ENCODE peak calls at places on chromosomes 11 and 22, in six cellular contexts. E is HTR-8/SVneo, X is KBM-7, M is HAP-1, D is iris pigment epithelial cell, U is nephron progenitor cell. G is an unnamed sample.

GRCh38 chr11:7632211-7632610 is 41.1 kb downstream of the CYB5R2 start:
- DNase-seq in E (no peak), X (no peak), M (no peak), D (no peak), U (no peak), G (no peak)

GRCh38 chr11:61922539-61922938 is 5.2 kb upstream of the RAB3IL1 start:
- DNase-seq in E (no peak), X (peak), M (no peak), D (peak), U (peak), G (no peak)

GRCh38 chr11:1251236-1251770 is 28.4 kb downstream of the MUC5B start:
- DNase-seq in E (no peak), X (no peak), M (no peak), D (no peak), U (no peak), G (no peak)

GRCh38 chr11:65853249-65853979 is 4.6 kb downstream of the CFL1 start:
- DNase-seq in E (no peak), X (no peak), M (no peak), D (no peak), U (no peak), G (peak)

GRCh38 chr22:25741692-25742626 is at the start of gene MYO18B:
- DNase-seq in E (no peak), X (no peak), M (no peak), D (no peak), U (no peak), G (no peak)

GRCh38 chr11:19978668-19979518 is 181.4 kb downstream of the DBX1 start:
- DNase-seq in E (peak), X (no peak), M (no peak), D (peak), U (no peak), G (no peak)

GRCh38 chr11:88411265-88411664 is 73.7 kb upstream of the CTSC start:
- DNase-seq in E (no peak), X (no peak), M (no peak), D (peak), U (no peak), G (no peak)

GRCh38 chr22:30266445-30267381 is at the start of gene OSM:
- DNase-seq in E (no peak), X (peak), M (no peak), D (no peak), U (no peak), G (peak)

GRCh38 chr11:102287963-102288744 is 29.1 kb upstream of the BIRC3 start:
- DNase-seq in E (peak), X (peak), M (peak), D (peak), U (peak), G (no peak)

GRCh38 chr11:77580712-77581337 is 8.9 kb upstream of the AQP11 start:
- DNase-seq in E (no peak), X (peak), M (no peak), D (no peak), U (peak), G (no peak)

GRCh38 chr11:70608568-70609314 is 210.4 kb downstream of the CTTN start:
- DNase-seq in E (no peak), X (no peak), M (no peak), D (peak), U (peak), G (no peak)

GRCh38 chr11:120832609-120833221 is 191.2 kb upstream of the TBCEL start:
- DNase-seq in E (no peak), X (no peak), M (no peak), D (no peak), U (no peak), G (peak)

G was measured in posterior vena cava.